ENCODE peak calls at places on chromosomes 5 and 9, in six cellular contexts. One of them, this sample, is unnamed.

GRCh38 chr5:179974946-179975712 is 67.4 kb upstream of the TBC1D9B start:
- DNase-seq in mesenchymal stem cell: peak
- DNase-seq in H9: peak
- DNase-seq in IMR-90: no peak
- DNase-seq in neuronal stem cell: peak
- DNase-seq in mesendoderm: peak
- DNase-seq in this sample: peak

GRCh38 chr9:72977670-72978069 is 24.8 kb upstream of the ALDH1A1 start:
- DNase-seq in IMR-90: no peak
- DNase-seq in neuronal stem cell: no peak
- DNase-seq in mesendoderm: no peak
- DNase-seq in H9: no peak
- DNase-seq in mesenchymal stem cell: no peak
- DNase-seq in this sample: no peak

GRCh38 chr5:19047277-19047676 is 940.7 kb downstream of the CDH18 start:
- DNase-seq in H9: peak
- DNase-seq in neuronal stem cell: no peak
- DNase-seq in mesendoderm: peak
- DNase-seq in mesenchymal stem cell: no peak
- DNase-seq in IMR-90: no peak
- DNase-seq in this sample: no peak

GRCh38 chr5:135208555-135209494 is 174.8 kb upstream of the PITX1 start:
- DNase-seq in mesendoderm: peak
- DNase-seq in neuronal stem cell: no peak
- DNase-seq in H9: peak
- DNase-seq in mesenchymal stem cell: peak
- DNase-seq in IMR-90: peak
- DNase-seq in this sample: peak

GRCh38 chr9:15277400-15278137 is 29.4 kb downstream of the TTC39B start:
- DNase-seq in IMR-90: peak
- DNase-seq in neuronal stem cell: no peak
- DNase-seq in mesenchymal stem cell: peak
- DNase-seq in H9: no peak
- DNase-seq in mesendoderm: peak
- DNase-seq in this sample: no peak

GRCh38 chr5:122333564-122333963 is 21.5 kb downstream of the SNCAIP start:
- DNase-seq in H9: no peak
- DNase-seq in mesenchymal stem cell: peak
- DNase-seq in neuronal stem cell: no peak
- DNase-seq in mesendoderm: no peak
- DNase-seq in IMR-90: peak
- DNase-seq in this sample: no peak

GRCh38 chr5:27124590-27124989 is 86.2 kb upstream of the CDH9 start:
- DNase-seq in neuronal stem cell: no peak
- DNase-seq in IMR-90: peak
- DNase-seq in mesendoderm: peak
- DNase-seq in mesenchymal stem cell: peak
- DNase-seq in H9: no peak
- DNase-seq in this sample: no peak

GRCh38 chr5:45772402-45772801 is 76.2 kb upstream of the HCN1 start:
- DNase-seq in H9: no peak
- DNase-seq in neuronal stem cell: no peak
- DNase-seq in IMR-90: no peak
- DNase-seq in mesenchymal stem cell: no peak
- DNase-seq in mesendoderm: no peak
- DNase-seq in this sample: no peak

GRCh38 chr5:36969700-36970395 is 93.3 kb downstream of the NIPBL start:
- DNase-seq in mesenchymal stem cell: no peak
- DNase-seq in H9: no peak
- DNase-seq in neuronal stem cell: no peak
- DNase-seq in mesendoderm: no peak
- DNase-seq in IMR-90: no peak
- DNase-seq in this sample: no peak

GRCh38 chr5:171630047-171630669 is 155.5 kb upstream of the SMIM23 start:
- DNase-seq in H9: peak
- DNase-seq in mesendoderm: peak
- DNase-seq in IMR-90: peak
- DNase-seq in neuronal stem cell: peak
- DNase-seq in mesenchymal stem cell: peak
- DNase-seq in this sample: peak

GRCh38 chr5:7348168-7348802 is 47.7 kb upstream of the ADCY2 start:
- DNase-seq in IMR-90: no peak
- DNase-seq in mesenchymal stem cell: no peak
- DNase-seq in mesendoderm: no peak
- DNase-seq in neuronal stem cell: no peak
- DNase-seq in H9: no peak
- DNase-seq in this sample: no peak

GRCh38 chr5:14357441-14357840 is 214.3 kb downstream of the TRIO start:
- DNase-seq in mesendoderm: no peak
- DNase-seq in IMR-90: no peak
- DNase-seq in H9: no peak
- DNase-seq in mesenchymal stem cell: no peak
- DNase-seq in neuronal stem cell: no peak
- DNase-seq in this sample: no peak

GRCh38 chr9:21803674-21804048 is 1.2 kb downstream of the MTAP start:
- DNase-seq in neuronal stem cell: no peak
- DNase-seq in mesenchymal stem cell: peak
- DNase-seq in mesendoderm: peak
- DNase-seq in IMR-90: no peak
- DNase-seq in H9: no peak
- DNase-seq in this sample: no peak

GRCh38 chr5:138927979-138928378 is 52.8 kb upstream of the LRRTM2 start:
- DNase-seq in H9: no peak
- DNase-seq in mesendoderm: no peak
- DNase-seq in mesenchymal stem cell: no peak
- DNase-seq in IMR-90: peak
- DNase-seq in neuronal stem cell: no peak
- DNase-seq in this sample: no peak

GRCh38 chr5:54874337-54875021 is 110.9 kb downstream of the ESM1 start:
- DNase-seq in neuronal stem cell: no peak
- DNase-seq in H9: no peak
- DNase-seq in mesenchymal stem cell: no peak
- DNase-seq in mesendoderm: peak
- DNase-seq in IMR-90: peak
- DNase-seq in this sample: peak

GRCh38 chr9:4491621-4491975 is 1.3 kb downstream of the SLC1A1 start:
- DNase-seq in IMR-90: no peak
- DNase-seq in H9: peak
- DNase-seq in mesenchymal stem cell: no peak
- DNase-seq in neuronal stem cell: no peak
- DNase-seq in mesendoderm: peak
- DNase-seq in this sample: no peak

GRCh38 chr9:84738353-84738752 is 68.8 kb downstream of the NTRK2 start:
- DNase-seq in IMR-90: no peak
- DNase-seq in H9: no peak
- DNase-seq in neuronal stem cell: no peak
- DNase-seq in mesendoderm: no peak
- DNase-seq in mesenchymal stem cell: no peak
- DNase-seq in this sample: no peak

GRCh38 chr9:113664176-113664875 is 200.8 kb downstream of the RGS3 start:
- DNase-seq in IMR-90: no peak
- DNase-seq in mesendoderm: no peak
- DNase-seq in H9: no peak
- DNase-seq in mesenchymal stem cell: no peak
- DNase-seq in neuronal stem cell: no peak
- DNase-seq in this sample: no peak

GRCh38 chr9:25505644-25506043 is 172.6 kb downstream of the TUSC1 start:
- DNase-seq in IMR-90: no peak
- DNase-seq in H9: no peak
- DNase-seq in neuronal stem cell: no peak
- DNase-seq in mesendoderm: no peak
- DNase-seq in mesenchymal stem cell: no peak
- DNase-seq in this sample: no peak

GRCh38 chr9:7216004-7216821 is 458.4 kb downstream of the KDM4C start:
- DNase-seq in mesenchymal stem cell: peak
- DNase-seq in H9: no peak
- DNase-seq in IMR-90: peak
- DNase-seq in mesendoderm: peak
- DNase-seq in neuronal stem cell: no peak
- DNase-seq in this sample: no peak

GRCh38 chr9:126395439-126396212 is 69.0 kb downstream of the MVB12B start:
- DNase-seq in mesendoderm: no peak
- DNase-seq in mesenchymal stem cell: peak
- DNase-seq in H9: no peak
- DNase-seq in neuronal stem cell: no peak
- DNase-seq in IMR-90: peak
- DNase-seq in this sample: no peak

GRCh38 chr5:95007953-95008596 is 276.8 kb downstream of the MCTP1 start:
- DNase-seq in IMR-90: no peak
- DNase-seq in mesendoderm: no peak
- DNase-seq in H9: no peak
- DNase-seq in neuronal stem cell: no peak
- DNase-seq in mesenchymal stem cell: no peak
- DNase-seq in this sample: no peak

GRCh38 chr9:98288876-98289275 is 33.4 kb upstream of the TBC1D2 start:
- DNase-seq in mesenchymal stem cell: no peak
- DNase-seq in neuronal stem cell: no peak
- DNase-seq in IMR-90: no peak
- DNase-seq in H9: no peak
- DNase-seq in mesendoderm: no peak
- DNase-seq in this sample: peak

GRCh38 chr5:150624334-150625163 is 15.9 kb upstream of the SYNPO start:
- DNase-seq in IMR-90: no peak
- DNase-seq in mesendoderm: no peak
- DNase-seq in neuronal stem cell: no peak
- DNase-seq in mesenchymal stem cell: no peak
- DNase-seq in H9: peak
- DNase-seq in this sample: no peak

GRCh38 chr5:149113669-149114068 is 27.6 kb upstream of the ABLIM3 start:
- DNase-seq in IMR-90: peak
- DNase-seq in mesenchymal stem cell: peak
- DNase-seq in neuronal stem cell: no peak
- DNase-seq in mesendoderm: no peak
- DNase-seq in H9: no peak
- DNase-seq in this sample: peak

GRCh38 chr5:109310315-109310714 is 99.5 kb downstream of the PJA2 start:
- DNase-seq in mesenchymal stem cell: no peak
- DNase-seq in neuronal stem cell: no peak
- DNase-seq in H9: no peak
- DNase-seq in mesendoderm: no peak
- DNase-seq in IMR-90: no peak
- DNase-seq in this sample: no peak

GRCh38 chr5:159833846-159834245 is 82.4 kb upstream of the ADRA1B start:
- DNase-seq in mesendoderm: no peak
- DNase-seq in H9: no peak
- DNase-seq in neuronal stem cell: no peak
- DNase-seq in IMR-90: no peak
- DNase-seq in mesenchymal stem cell: no peak
- DNase-seq in this sample: no peak

GRCh38 chr5:159836691-159837090 is 79.6 kb upstream of the ADRA1B start:
- DNase-seq in mesendoderm: no peak
- DNase-seq in IMR-90: no peak
- DNase-seq in neuronal stem cell: no peak
- DNase-seq in mesenchymal stem cell: no peak
- DNase-seq in H9: no peak
- DNase-seq in this sample: no peak

GRCh38 chr5:159838551-159839222 is 77.6 kb upstream of the ADRA1B start:
- DNase-seq in IMR-90: no peak
- DNase-seq in mesendoderm: no peak
- DNase-seq in neuronal stem cell: no peak
- DNase-seq in H9: no peak
- DNase-seq in mesenchymal stem cell: no peak
- DNase-seq in this sample: no peak

GRCh38 chr5:159833088-159833487 is 83.2 kb upstream of the ADRA1B start:
- DNase-seq in mesenchymal stem cell: no peak
- DNase-seq in mesendoderm: peak
- DNase-seq in IMR-90: no peak
- DNase-seq in H9: no peak
- DNase-seq in neuronal stem cell: no peak
- DNase-seq in this sample: no peak

GRCh38 chr5:159837860-159838259 is 78.4 kb upstream of the ADRA1B start:
- DNase-seq in mesendoderm: no peak
- DNase-seq in neuronal stem cell: no peak
- DNase-seq in mesenchymal stem cell: no peak
- DNase-seq in IMR-90: no peak
- DNase-seq in H9: no peak
- DNase-seq in this sample: no peak
- H3K27ac ChIP-seq in mesendoderm: no peak
- H3K27ac ChIP-seq in neuronal stem cell: no peak
- H3K27ac ChIP-seq in mesenchymal stem cell: no peak
- H3K27ac ChIP-seq in IMR-90: no peak
- H3K27ac ChIP-seq in H9: no peak
- H3K27ac ChIP-seq in this sample: no peak

DNA sequence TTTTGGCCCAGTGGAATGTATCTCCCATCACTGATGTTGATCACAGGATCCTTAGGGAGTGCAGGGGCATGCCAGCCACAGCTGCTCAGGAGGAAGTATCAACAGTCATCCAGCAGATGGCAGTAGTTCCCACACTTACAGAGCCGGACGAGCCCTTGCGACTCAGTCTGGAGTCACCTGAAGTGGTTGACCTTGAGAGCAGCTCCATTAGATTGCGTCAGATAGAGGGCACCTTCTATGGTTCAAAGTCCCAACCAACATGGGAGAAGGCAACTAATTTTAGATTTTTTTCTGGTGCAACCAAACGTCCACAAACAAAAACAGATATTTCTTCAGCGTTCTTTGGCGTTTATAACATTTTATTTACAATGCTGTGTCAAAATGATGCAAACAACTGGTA is 124.5 kb downstream of the EGFLAM start:
- DNase-seq in neuronal stem cell: peak
- DNase-seq in mesendoderm: peak
- DNase-seq in IMR-90: peak
- DNase-seq in mesenchymal stem cell: peak
- DNase-seq in H9: peak
- DNase-seq in this sample: peak
- H2AK5ac ChIP-seq in neuronal stem cell: no peak
- H2AK5ac ChIP-seq in mesendoderm: no peak
- H2AK5ac ChIP-seq in IMR-90: no peak
- H2AK5ac ChIP-seq in mesenchymal stem cell: no peak
- H2AK5ac ChIP-seq in H9: no peak
- H2AK5ac ChIP-seq in this sample: no peak

GRCh38 chr5:24850911-24851310 is 206.1 kb upstream of the CDH10 start:
- DNase-seq in mesendoderm: no peak
- DNase-seq in IMR-90: no peak
- DNase-seq in mesenchymal stem cell: no peak
- DNase-seq in H9: no peak
- DNase-seq in neuronal stem cell: no peak
- DNase-seq in this sample: no peak
- H3K27ac ChIP-seq in mesendoderm: no peak
- H3K27ac ChIP-seq in IMR-90: no peak
- H3K27ac ChIP-seq in mesenchymal stem cell: no peak
- H3K27ac ChIP-seq in H9: no peak
- H3K27ac ChIP-seq in neuronal stem cell: no peak
- H3K27ac ChIP-seq in this sample: no peak

DNA sequence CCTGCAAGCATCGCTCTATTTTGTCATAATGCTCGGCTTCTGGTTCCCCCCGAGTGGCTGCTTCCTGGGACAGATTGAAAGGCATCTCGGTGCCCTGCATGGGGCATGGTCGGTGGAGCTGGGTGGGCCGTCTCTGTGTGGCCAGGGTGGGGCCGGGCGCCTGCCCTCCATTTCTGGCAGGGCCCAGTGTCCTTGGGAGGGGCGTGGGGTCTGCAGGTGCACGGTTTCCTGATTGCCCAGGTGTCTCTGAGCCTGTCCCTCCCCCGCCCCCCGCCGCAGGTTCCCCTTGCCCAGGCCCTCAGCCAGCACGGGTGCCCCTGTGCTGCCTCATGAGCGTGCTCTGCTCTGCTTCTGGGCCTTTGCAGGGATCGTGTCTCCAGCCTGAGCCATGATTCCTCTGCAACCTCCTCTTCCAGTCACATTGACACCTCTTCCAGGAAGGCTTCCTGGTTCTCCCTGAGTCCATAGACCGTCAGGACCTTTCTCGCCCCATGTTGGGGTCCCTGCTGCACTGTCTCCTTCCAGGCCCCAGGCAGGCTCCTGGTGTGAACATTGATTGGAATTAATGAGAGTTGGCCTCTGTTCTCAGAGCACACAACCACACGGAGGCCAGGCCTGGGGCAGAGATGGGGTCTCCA is 90.2 kb downstream of the RXRA start:
- DNase-seq in H9: no peak
- DNase-seq in mesendoderm: no peak
- DNase-seq in mesenchymal stem cell: no peak
- DNase-seq in IMR-90: no peak
- DNase-seq in neuronal stem cell: no peak
- DNase-seq in this sample: no peak
- H2AK5ac ChIP-seq in H9: no peak
- H2AK5ac ChIP-seq in mesendoderm: no peak
- H2AK5ac ChIP-seq in mesenchymal stem cell: no peak
- H2AK5ac ChIP-seq in IMR-90: no peak
- H2AK5ac ChIP-seq in neuronal stem cell: no peak
- H2AK5ac ChIP-seq in this sample: no peak